ENCODE peak calls at places on chromosome 11, in ten cellular contexts. L, S, D, K, G, N, E, P, J and Y are unnamed samples.
A peak's percentile ranks its signal among the peaks of the same experiment; 100 is the strongest.

GRCh38 chr11:69240332-69241074 is 53.5 kb upstream of the MYEOV start:
- DNase-seq in L (no peak), S (no peak), D (no peak), K (peak; percentile 14), G (no peak), N (peak; percentile 17), E (peak; percentile 50), P (no peak), J (peak; percentile 56), Y (no peak)

GRCh38 chr11:44949160-44950035 is 1.3 kb downstream of the TP53I11 start:
- DNase-seq in L (peak; percentile 76), S (no peak), D (peak; percentile 38), K (peak; percentile 47), G (no peak), N (peak; percentile 59), E (no peak), P (no peak), J (peak; percentile 41), Y (peak; percentile 75)

GRCh38 chr11:84833488-84834086 is 793.6 kb downstream of the DLG2 start:
- DNase-seq in L (no peak), S (no peak), D (no peak), K (no peak), G (no peak), N (no peak), E (no peak), P (no peak), J (no peak), Y (no peak)

GRCh38 chr11:120182790-120183491 is 27.9 kb upstream of the OAF start:
- DNase-seq in L (no peak), S (no peak), D (no peak), K (no peak), G (no peak), N (no peak), E (no peak), P (no peak), J (peak; percentile 47), Y (peak; percentile 69)

GRCh38 chr11:63489879-63490278 is 1.1 kb downstream of the PLAAT5 start:
- DNase-seq in L (no peak), S (no peak), D (no peak), K (no peak), G (no peak), N (peak; percentile 33), E (no peak), P (no peak), J (peak; percentile 10), Y (no peak)

GRCh38 chr11:43135966-43136534 is 175.7 kb upstream of the API5 start:
- DNase-seq in L (no peak), S (no peak), D (no peak), K (no peak), G (no peak), N (no peak), E (no peak), P (no peak), J (no peak), Y (no peak)

GRCh38 chr11:126926376-126926791 is 74.2 kb downstream of the KIRREL3 start:
- DNase-seq in L (no peak), S (no peak), D (no peak), K (no peak), G (no peak), N (peak; percentile 27), E (no peak), P (no peak), J (no peak), Y (no peak)

GRCh38 chr11:111183706-111184105 is 61.8 kb upstream of the POU2AF2 start:
- DNase-seq in L (no peak), S (no peak), D (no peak), K (no peak), G (no peak), N (no peak), E (no peak), P (no peak), J (peak; percentile 42), Y (no peak)

GRCh38 chr11:105229257-105229656 is 89.7 kb upstream of the CARD18 start:
- DNase-seq in L (no peak), S (no peak), D (no peak), K (no peak), G (no peak), N (peak; percentile 87), E (no peak), P (no peak), J (no peak), Y (no peak)

GRCh38 chr11:1937616-1938342 is 9.4 kb upstream of the MRPL23 start:
- DNase-seq in L (no peak), S (no peak), D (peak; percentile 14), K (peak; percentile 13), G (no peak), N (no peak), E (no peak), P (peak; percentile 61), J (no peak), Y (peak; percentile 10)

GRCh38 chr11:29333993-29334780 is 682.6 kb downstream of the KCNA4 start:
- DNase-seq in L (peak; percentile 18), S (no peak), D (no peak), K (no peak), G (no peak), N (peak; percentile 67), E (no peak), P (no peak), J (peak; percentile 70), Y (no peak)

GRCh38 chr11:130710022-130710421 is 206.3 kb downstream of the SNX19 start:
- DNase-seq in L (no peak), S (no peak), D (no peak), K (no peak), G (no peak), N (no peak), E (no peak), P (no peak), J (no peak), Y (no peak)

GRCh38 chr11:90257158-90257525 is 34.3 kb upstream of the CHORDC1 start:
- DNase-seq in L (no peak), S (no peak), D (no peak), K (no peak), G (no peak), N (no peak), E (no peak), P (no peak), J (no peak), Y (no peak)

GRCh38 chr11:134040386-134041297 is 28.2 kb upstream of the JAM3 start:
- DNase-seq in L (no peak), S (no peak), D (no peak), K (no peak), G (peak; percentile 81), N (peak; percentile 56), E (no peak), P (no peak), J (no peak), Y (no peak)

DNA sequence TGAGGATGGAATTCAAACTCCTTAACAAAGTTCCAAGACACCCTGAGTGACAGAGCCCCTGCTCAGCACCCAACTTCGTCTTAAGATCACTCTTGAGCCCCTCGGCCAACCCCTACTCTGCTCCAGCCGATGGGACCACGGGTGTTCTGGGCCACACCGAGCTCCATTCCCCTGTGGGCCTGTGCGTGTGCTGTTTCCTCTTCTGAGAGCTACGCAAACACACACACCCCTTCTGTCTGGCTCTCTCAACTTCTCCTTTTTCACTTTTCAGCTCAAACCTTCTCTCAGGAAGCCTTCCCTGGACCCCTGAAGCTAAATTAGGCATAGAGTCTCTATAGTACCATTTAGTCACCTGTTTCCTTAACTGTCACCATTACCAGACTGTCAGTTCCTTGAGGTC is 37.5 kb upstream of the NNMT start:
- DNase-seq in L (no peak), S (no peak), D (no peak), K (no peak), G (no peak), N (no peak), E (no peak), P (no peak), J (no peak), Y (no peak)
- H3K4me3 ChIP-seq in L (no peak overlapping the region), S (no peak overlapping the region), D (no peak overlapping the region), K (no peak overlapping the region), G (peak overlapping the region; percentile 15), N (no peak overlapping the region), E (no peak overlapping the region), P (no peak overlapping the region), J (no peak overlapping the region), Y (no peak overlapping the region)

GRCh38 chr11:112728716-112729115 is 232.5 kb upstream of the NCAM1 start:
- DNase-seq in L (no peak), S (no peak), D (no peak), K (no peak), G (no peak), N (no peak), E (no peak), P (no peak), J (no peak), Y (no peak)

GRCh38 chr11:112732031-112732430 is 229.2 kb upstream of the NCAM1 start:
- DNase-seq in L (no peak), S (no peak), D (no peak), K (no peak), G (no peak), N (no peak), E (no peak), P (no peak), J (no peak), Y (no peak)

GRCh38 chr11:112730591-112730990 is 230.6 kb upstream of the NCAM1 start:
- DNase-seq in L (no peak), S (no peak), D (no peak), K (no peak), G (no peak), N (no peak), E (no peak), P (no peak), J (no peak), Y (no peak)

GRCh38 chr11:112734207-112734606 is 227.0 kb upstream of the NCAM1 start:
- DNase-seq in L (peak; percentile 47), S (no peak), D (no peak), K (peak; percentile 30), G (no peak), N (peak; percentile 11), E (no peak), P (no peak), J (peak; percentile 22), Y (no peak)

GRCh38 chr11:112731538-112731937 is 229.7 kb upstream of the NCAM1 start:
- DNase-seq in L (no peak), S (no peak), D (no peak), K (no peak), G (no peak), N (no peak), E (no peak), P (no peak), J (no peak), Y (no peak)
- H3K4me1 ChIP-seq in L (no peaks in the 10 kb centered on the region), S (no peaks in the 10 kb centered on the region), D (no peaks in the 10 kb centered on the region), K (no peaks in the 10 kb centered on the region), G (no peaks in the 10 kb centered on the region), N (no peaks in the 10 kb centered on the region), E (no peaks in the 10 kb centered on the region), P (no peaks in the 10 kb centered on the region), J (no peaks in the 10 kb centered on the region), Y (no peaks in the 10 kb centered on the region)

DNA sequence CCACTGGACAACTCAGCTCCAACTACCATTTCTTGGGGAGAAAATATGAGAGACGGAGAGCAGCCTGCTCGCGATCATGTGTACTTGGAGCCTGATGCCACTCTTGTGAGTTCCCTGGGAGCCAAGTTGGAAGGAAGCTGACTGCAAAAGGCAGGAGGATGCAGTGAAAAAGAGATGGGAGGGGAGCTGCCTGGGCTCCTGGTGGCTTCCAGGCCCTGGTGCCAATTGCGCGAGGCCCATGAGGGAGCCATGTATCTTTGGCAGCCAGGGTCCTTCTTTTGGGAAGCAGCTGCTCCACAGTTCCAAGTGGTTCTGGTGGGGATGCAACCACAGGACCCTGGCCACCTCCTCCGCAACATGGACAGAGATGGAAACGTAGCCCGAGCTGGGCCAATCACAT is 11.1 kb downstream of the C11orf91 start:
- DNase-seq in L (no peak), S (no peak), D (no peak), K (no peak), G (no peak), N (no peak), E (no peak), P (no peak), J (no peak), Y (no peak)
- H3K27ac ChIP-seq in L (no peak overlapping the region), S (peak overlapping the region; percentile 90), D (no peak overlapping the region), K (peak overlapping the region; percentile 97), G (no peak overlapping the region), N (peak overlapping the region; percentile 95), E (peak overlapping the region; percentile 96), P (peak overlapping the region; percentile 100), J (peak overlapping the region; percentile 100), Y (peak overlapping the region; percentile 95)

GRCh38 chr11:56842829-56843794 is 94.6 kb upstream of the OR9G4 start:
- DNase-seq in L (no peak), S (no peak), D (no peak), K (no peak), G (no peak), N (no peak), E (no peak), P (no peak), J (no peak), Y (no peak)
- H3K4me3 ChIP-seq in L (no peak overlapping the region), S (no peak overlapping the region), D (no peak overlapping the region), K (no peak overlapping the region), G (no peak overlapping the region), N (no peak overlapping the region), E (no peak overlapping the region), P (no peak overlapping the region), J (no peak overlapping the region), Y (no peak overlapping the region)